ENCODE peak calls at places on chromosome 15, in six cellular contexts. S, B, C, E, D and K are unnamed samples.

GRCh38 chr15:41936649-41937567 is 35.4 kb downstream of the EHD4 start:
- DNase-seq in E (no peak), C (no peak), B (peak), S (peak), D (no peak), K (no peak)

GRCh38 chr15:75195766-75196241 is 5.9 kb upstream of the C15orf39 start:
- DNase-seq in S (no peak), E (no peak), B (no peak), D (peak), C (peak), K (no peak)

GRCh38 chr15:31214158-31214863 is 112.3 kb upstream of the KLF13 start:
- DNase-seq in E (no peak), B (no peak), D (no peak), C (no peak), S (no peak), K (no peak)

GRCh38 chr15:31292391-31293020 is 34.1 kb upstream of the KLF13 start:
- DNase-seq in B (no peak), E (no peak), D (peak), C (no peak), S (no peak), K (no peak)

GRCh38 chr15:68511073-68511991 is 67.5 kb upstream of the CORO2B start:
- DNase-seq in E (no peak), D (no peak), C (peak), S (no peak), B (no peak), K (peak)

GRCh38 chr15:65423977-65424679 is 1.4 kb upstream of the IGDCC4 start:
- DNase-seq in B (no peak), C (no peak), E (no peak), S (no peak), D (no peak), K (no peak)

GRCh38 chr15:71114887-71115566 is at the start of gene THSD4:
- DNase-seq in B (peak), D (peak), E (no peak), C (peak), S (peak), K (no peak)

GRCh38 chr15:29968099-29968892 is 114.5 kb upstream of the GOLGA8J start:
- DNase-seq in S (no peak), D (peak), B (no peak), C (peak), E (no peak), K (no peak)

GRCh38 chr15:65862682-65863081 is 6.6 kb upstream of the RAB11A start:
- DNase-seq in D (no peak), S (peak), B (peak), E (no peak), C (no peak), K (peak)

GRCh38 chr15:39114690-39115378 is 466.0 kb upstream of the THBS1 start:
- DNase-seq in C (no peak), B (no peak), D (no peak), S (no peak), E (no peak), K (no peak)

GRCh38 chr15:65414841-65415621 is 7.7 kb downstream of the IGDCC4 start:
- DNase-seq in D (peak), C (peak), B (no peak), S (no peak), E (no peak), K (peak)

GRCh38 chr15:65377976-65378366 is at the start of gene IGDCC3:
- DNase-seq in B (no peak), S (no peak), E (no peak), C (peak), D (no peak), K (no peak)

GRCh38 chr15:68028137-68028771 is 25.9 kb upstream of the PIAS1 start:
- DNase-seq in C (no peak), E (no peak), B (no peak), S (no peak), D (no peak), K (no peak)

GRCh38 chr15:65245096-65245849 is 34.0 kb upstream of the CILP start:
- DNase-seq in D (peak), E (no peak), B (no peak), S (no peak), C (peak), K (no peak)

GRCh38 chr15:100900895-100901169 is 18.3 kb upstream of the LRRK1 start:
- DNase-seq in S (no peak), E (no peak), C (no peak), B (no peak), D (no peak), K (no peak)

GRCh38 chr15:60551781-60552161 is 72.8 kb upstream of the ICE2 start:
- DNase-seq in S (peak), E (no peak), C (no peak), B (no peak), D (no peak), K (no peak)

GRCh38 chr15:66733976-66734375 is 31.9 kb downstream of the SMAD6 start:
- DNase-seq in S (no peak), C (peak), D (peak), B (no peak), E (no peak), K (no peak)

GRCh38 chr15:44094776-44095175 is 100.3 kb downstream of the FRMD5 start:
- DNase-seq in C (no peak), S (no peak), D (no peak), B (no peak), E (no peak), K (no peak)

GRCh38 chr15:96560246-96560895 is 229.9 kb downstream of the NR2F2 start:
- DNase-seq in E (no peak), S (no peak), D (no peak), B (no peak), C (no peak), K (no peak)

GRCh38 chr15:40115670-40116093 is 7.0 kb upstream of the BMF start:
- DNase-seq in C (no peak), D (peak), S (peak), B (peak), E (no peak), K (no peak)

GRCh38 chr15:73683624-73684536 is at the start of gene CD276:
- DNase-seq in S (no peak), E (peak), D (peak), B (peak), C (peak), K (no peak)

GRCh38 chr15:40449275-40449674 is 8.5 kb downstream of the BAHD1 start:
- DNase-seq in C (no peak), S (no peak), E (no peak), B (no peak), D (no peak), K (no peak)

GRCh38 chr15:85627245-85627935 is 167.3 kb downstream of the KLHL25 start:
- DNase-seq in E (no peak), C (no peak), S (no peak), B (no peak), D (no peak), K (no peak)
- TF ChIP-seq CTCF in E (no peak), C (no peak), S (no peak), B (no peak), D (no peak), K (no peak)

GRCh38 chr15:88739541-88739940 is 63.7 kb upstream of the ACAN start:
- DNase-seq in C (no peak), S (no peak), B (no peak), E (no peak), D (no peak), K (no peak)
- TF ChIP-seq CTCF in C (no peak), S (no peak), B (no peak), E (no peak), D (no peak), K (no peak)

DNA sequence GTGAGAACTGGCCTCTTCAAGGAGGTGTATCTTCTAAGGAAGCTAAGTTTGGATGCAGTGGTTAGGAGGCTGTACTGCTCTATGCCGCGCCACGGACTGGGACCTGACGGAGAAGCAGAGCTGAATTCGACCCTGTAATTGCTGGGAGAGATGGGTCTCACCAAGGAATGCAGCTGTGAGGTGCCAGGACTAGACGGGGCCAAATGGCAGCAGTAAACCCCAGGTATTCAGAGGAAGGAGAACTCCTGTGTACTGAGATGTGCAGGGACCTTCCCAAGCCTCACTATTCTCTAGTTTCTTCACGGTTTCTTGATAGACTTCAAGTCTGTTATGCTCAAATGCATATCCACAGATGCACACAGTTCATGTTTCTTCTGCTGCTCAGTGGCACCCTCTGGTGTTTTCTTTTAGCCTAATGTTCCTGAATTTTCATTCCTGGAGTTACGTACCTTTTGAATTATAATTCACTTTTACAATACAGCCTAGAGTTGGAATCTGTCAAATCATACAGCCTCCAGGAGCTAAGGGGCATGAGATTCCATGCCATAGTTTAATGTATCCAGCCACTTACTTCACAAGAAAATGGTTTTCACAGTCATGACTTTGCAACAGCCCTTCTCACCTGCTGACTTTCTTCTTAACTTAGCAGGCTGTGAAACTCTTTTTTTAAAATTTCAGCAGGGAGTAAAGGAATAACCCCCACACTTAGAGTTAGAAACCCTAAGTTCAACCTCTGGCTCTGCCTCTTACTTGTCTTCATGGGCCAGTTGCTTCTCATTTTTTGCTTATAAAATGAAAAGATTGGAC is 61.8 kb downstream of the GLDN start:
- DNase-seq in E (no peak), C (no peak), S (peak), D (no peak), B (peak), K (peak)
- TF ChIP-seq CTCF in E (peak), C (no peak), S (peak), D (peak), B (peak), K (peak)

DNA sequence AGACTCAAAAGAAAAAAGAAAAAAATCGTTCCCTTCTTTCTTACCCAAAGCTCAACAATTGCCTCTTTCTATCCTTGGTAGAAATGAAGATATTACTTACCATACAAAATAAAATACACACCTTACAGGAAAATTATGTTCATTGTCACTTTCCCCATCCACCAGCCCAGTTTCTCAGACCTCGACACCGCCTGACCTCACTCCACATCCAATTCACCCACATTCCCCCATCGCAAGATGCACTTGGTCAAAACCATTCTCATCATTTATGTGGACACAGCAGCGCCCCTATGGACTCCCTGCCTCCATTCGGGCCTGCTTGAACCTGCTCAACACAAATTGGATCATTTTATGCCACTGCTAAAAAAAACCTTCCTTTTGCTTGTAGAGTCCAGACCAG is 7.0 kb downstream of the ANPEP start:
- DNase-seq in B (no peak), C (no peak), S (no peak), D (no peak), E (no peak), K (no peak)
- TF ChIP-seq CTCF in B (no peak), C (no peak), S (no peak), D (no peak), E (no peak), K (no peak)

GRCh38 chr15:27530994-27531393 is 560.0 kb downstream of the GABRG3 start:
- DNase-seq in E (no peak), C (no peak), S (no peak), D (no peak), B (no peak), K (no peak)

GRCh38 chr15:27532358-27532757 is 561.4 kb downstream of the GABRG3 start:
- DNase-seq in D (no peak), B (no peak), C (no peak), E (no peak), S (no peak), K (no peak)

DNA sequence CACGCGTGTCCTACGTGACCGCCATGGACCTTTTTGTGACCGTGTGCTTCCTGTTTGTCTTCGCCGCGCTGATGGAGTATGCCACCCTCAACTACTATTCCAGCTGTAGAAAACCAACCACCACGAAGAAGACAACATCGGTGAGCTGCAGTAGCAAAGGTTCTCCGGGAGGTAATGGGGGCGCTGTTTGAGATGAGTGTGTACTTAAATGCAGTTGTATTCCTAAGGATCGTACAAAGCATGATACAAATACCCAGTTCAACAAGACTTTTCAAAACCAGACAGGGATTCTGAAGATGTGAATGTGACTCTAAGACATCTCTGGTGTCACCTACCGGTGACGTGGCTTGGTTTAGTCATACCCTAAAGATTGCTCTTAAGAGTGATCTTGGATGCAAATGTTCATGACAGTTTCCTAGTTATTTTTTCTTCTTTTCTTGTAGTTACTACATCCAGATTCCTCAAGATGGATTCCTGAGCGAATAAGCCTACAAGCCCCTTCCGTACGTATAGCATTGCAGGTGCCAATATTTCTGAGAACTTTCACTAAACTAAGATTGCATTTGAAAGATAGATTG is 556.6 kb downstream of the GABRG3 start:
- DNase-seq in C (no peak), D (no peak), S (no peak), E (no peak), B (no peak), K (no peak)
- TF ChIP-seq CTCF in C (no peak), D (no peak), S (no peak), E (no peak), B (no peak), K (no peak)

GRCh38 chr15:63151665-63152064 is 5.6 kb downstream of the RPS27L start:
- DNase-seq in D (no peak), S (no peak), E (no peak), B (no peak), C (no peak), K (no peak)

GRCh38 chr15:63145426-63145825 is 11.9 kb downstream of the RPS27L start:
- DNase-seq in D (no peak), C (no peak), B (no peak), E (no peak), S (no peak), K (no peak)

GRCh38 chr15:63140936-63141335 is 16.3 kb downstream of the RPS27L start:
- DNase-seq in B (no peak), E (no peak), D (no peak), S (no peak), C (no peak), K (no peak)

DNA sequence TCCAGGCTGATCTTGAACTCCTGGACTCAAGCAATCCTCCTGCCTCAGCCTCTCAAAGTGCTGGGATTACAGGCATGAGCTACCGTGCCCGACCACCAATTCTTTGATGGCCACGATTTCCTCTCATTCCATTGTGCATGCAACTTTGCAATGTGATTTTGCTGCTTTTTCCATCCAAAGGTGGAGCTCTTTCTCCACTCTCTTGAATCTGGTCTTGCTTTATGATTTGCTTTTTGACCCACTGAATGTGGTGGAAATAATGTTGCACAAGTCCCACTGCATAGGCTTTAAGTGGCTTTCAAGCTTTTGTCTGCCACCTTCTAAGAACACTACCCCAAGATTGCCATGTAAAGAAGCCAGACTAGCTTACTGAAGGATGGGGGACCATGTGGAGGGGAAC is 10.6 kb downstream of the RPS27L start:
- DNase-seq in B (no peak), E (no peak), D (no peak), S (no peak), C (no peak), K (no peak)
- TF ChIP-seq CTCF in B (no peak), E (no peak), D (no peak), S (no peak), C (no peak), K (peak)